ENCODE peak calls at places on chromosome 15, in five cellular contexts. One of them, this sample, is unnamed.

GRCh38 chr15:90819850-90820249 is 48.5 kb upstream of the FURIN start:
- DNase-seq in HFF-Myc: no peak
- DNase-seq in lower leg skin: no peak
- DNase-seq in mucosa of gallbladder: no peak
- DNase-seq in HEK293T: no peak
- DNase-seq in this sample: no peak

GRCh38 chr15:83850846-83851245 is 196.9 kb downstream of the ADAMTSL3 start:
- DNase-seq in lower leg skin: no peak
- DNase-seq in HFF-Myc: no peak
- DNase-seq in mucosa of gallbladder: no peak
- DNase-seq in HEK293T: no peak
- DNase-seq in this sample: no peak

GRCh38 chr15:77871838-77872371 is 205.6 kb downstream of the TBC1D2B start:
- DNase-seq in HFF-Myc: no peak
- DNase-seq in HEK293T: peak; percentile 44
- DNase-seq in mucosa of gallbladder: no peak
- DNase-seq in lower leg skin: no peak
- DNase-seq in this sample: no peak

GRCh38 chr15:42315435-42316020 is 42.3 kb upstream of the TMEM87A start:
- DNase-seq in lower leg skin: no peak
- DNase-seq in HEK293T: no peak
- DNase-seq in HFF-Myc: no peak
- DNase-seq in mucosa of gallbladder: no peak
- DNase-seq in this sample: no peak

GRCh38 chr15:74773731-74774252 is 8.1 kb upstream of the CSK start:
- DNase-seq in lower leg skin: no peak
- DNase-seq in HEK293T: no peak
- DNase-seq in HFF-Myc: no peak
- DNase-seq in mucosa of gallbladder: no peak
- DNase-seq in this sample: no peak

GRCh38 chr15:96066126-96066525 is 264.4 kb upstream of the NR2F2 start:
- DNase-seq in HEK293T: no peak
- DNase-seq in lower leg skin: no peak
- DNase-seq in HFF-Myc: no peak
- DNase-seq in mucosa of gallbladder: peak; percentile 67
- DNase-seq in this sample: no peak

GRCh38 chr15:63238796-63239195 is 38.6 kb upstream of the APH1B start:
- DNase-seq in HFF-Myc: no peak
- DNase-seq in HEK293T: no peak
- DNase-seq in mucosa of gallbladder: no peak
- DNase-seq in lower leg skin: no peak
- DNase-seq in this sample: no peak

GRCh38 chr15:25192651-25193050 is 237.9 kb downstream of the SNRPN start:
- DNase-seq in HEK293T: no peak
- DNase-seq in HFF-Myc: no peak
- DNase-seq in lower leg skin: no peak
- DNase-seq in mucosa of gallbladder: no peak
- DNase-seq in this sample: no peak

GRCh38 chr15:100438570-100438969 is 90.2 kb downstream of the CERS3 start:
- DNase-seq in HFF-Myc: no peak
- DNase-seq in lower leg skin: peak; percentile 70
- DNase-seq in HEK293T: no peak
- DNase-seq in mucosa of gallbladder: peak; percentile 31
- DNase-seq in this sample: no peak

GRCh38 chr15:81789403-81789802 is 256.4 kb downstream of the MEX3B start:
- DNase-seq in lower leg skin: no peak
- DNase-seq in HFF-Myc: no peak
- DNase-seq in HEK293T: no peak
- DNase-seq in mucosa of gallbladder: no peak
- DNase-seq in this sample: no peak

GRCh38 chr15:64558460-64559179 is 98.2 kb downstream of the ZNF609 start:
- DNase-seq in HEK293T: no peak
- DNase-seq in HFF-Myc: no peak
- DNase-seq in lower leg skin: no peak
- DNase-seq in mucosa of gallbladder: no peak
- DNase-seq in this sample: no peak

GRCh38 chr15:40582726-40583246 is 11.3 kb upstream of the KNL1 start:
- DNase-seq in HEK293T: no peak
- DNase-seq in lower leg skin: no peak
- DNase-seq in HFF-Myc: no peak
- DNase-seq in mucosa of gallbladder: peak; percentile 53
- DNase-seq in this sample: no peak

GRCh38 chr15:52011711-52012144 is 7.3 kb upstream of the MAPK6 start:
- DNase-seq in lower leg skin: no peak
- DNase-seq in HFF-Myc: no peak
- DNase-seq in HEK293T: no peak
- DNase-seq in mucosa of gallbladder: no peak
- DNase-seq in this sample: no peak

GRCh38 chr15:66720206-66721010 is 18.4 kb downstream of the SMAD6 start:
- DNase-seq in HFF-Myc: no peak
- DNase-seq in mucosa of gallbladder: no peak
- DNase-seq in lower leg skin: no peak
- DNase-seq in HEK293T: no peak
- DNase-seq in this sample: no peak